ENCODE peak calls at places on chromosomes 4 and X, in nine cellular contexts. G, K, A, L, Z, S, O, P and D are unnamed samples.

GRCh38 chr4:156773648-156774357 is 197.8 kb downstream of the PDGFC start:
- DNase-seq in G (no peak), K (no peak), A (no peak), L (no peak), Z (no peak), S (peak), O (no peak), P (no peak), D (no peak)

GRCh38 chrX:140948827-140949226 is 53.6 kb upstream of the SPANXB1 start:
- DNase-seq in G (no peak), K (no peak), A (no peak), L (no peak), Z (no peak), S (no peak), O (no peak), P (no peak), D (no peak)

GRCh38 chrX:66674506-66674905 is 35.6 kb upstream of the EDA2R start:
- DNase-seq in G (no peak), K (no peak), A (no peak), L (no peak), Z (no peak), S (no peak), O (no peak), P (no peak), D (no peak)

GRCh38 chr4:76238701-76239100 is 12.8 kb upstream of the FAM47E start:
- DNase-seq in G (no peak), K (no peak), A (no peak), L (no peak), Z (no peak), S (no peak), O (no peak), P (no peak), D (no peak)

GRCh38 chrX:122046226-122046625 is 998.8 kb downstream of the GLUD2 start:
- DNase-seq in G (no peak), K (no peak), A (no peak), L (no peak), Z (no peak), S (no peak), O (no peak), P (no peak), D (no peak)

GRCh38 chr4:47468686-47469365 is 5.3 kb upstream of the COMMD8 start:
- DNase-seq in G (peak), K (no peak), A (no peak), L (no peak), Z (no peak), S (no peak), O (peak), P (no peak), D (no peak)

GRCh38 chr4:15031197-15031596 is 28.9 kb downstream of the CPEB2 start:
- DNase-seq in G (peak), K (no peak), A (no peak), L (peak), Z (no peak), S (no peak), O (no peak), P (no peak), D (no peak)

GRCh38 chr4:138775485-138775884 is 240.1 kb upstream of the NOCT start:
- DNase-seq in G (no peak), K (no peak), A (no peak), L (no peak), Z (no peak), S (no peak), O (no peak), P (no peak), D (no peak)

GRCh38 chrX:107579956-107580355 is 48.4 kb upstream of the PRPS1 start:
- DNase-seq in G (no peak), K (no peak), A (no peak), L (no peak), Z (no peak), S (no peak), O (no peak), P (no peak), D (no peak)

GRCh38 chr4:87326460-87326859 is 3.8 kb upstream of the HSD17B13 start:
- DNase-seq in G (no peak), K (no peak), A (no peak), L (no peak), Z (no peak), S (no peak), O (no peak), P (no peak), D (no peak)

GRCh38 chrX:153456704-153457103 is 10.8 kb upstream of the TREX2 start:
- DNase-seq in G (no peak), K (no peak), A (no peak), L (no peak), Z (no peak), S (no peak), O (no peak), P (no peak), D (no peak)

GRCh38 chr4:151407466-151408379 is 1.3 kb upstream of the FHIP1A start:
- DNase-seq in G (peak), K (no peak), A (peak), L (no peak), Z (no peak), S (peak), O (no peak), P (peak), D (peak)

GRCh38 chr4:140233811-140234696 is 80.1 kb upstream of the MAML3 start:
- DNase-seq in G (peak), K (no peak), A (peak), L (peak), Z (no peak), S (peak), O (no peak), P (no peak), D (no peak)

GRCh38 chr4:16290681-16291420 is 64.6 kb upstream of the TAPT1 start:
- DNase-seq in G (no peak), K (no peak), A (no peak), L (peak), Z (no peak), S (no peak), O (no peak), P (no peak), D (no peak)

GRCh38 chr4:105896461-105896939 is 1.2 kb downstream of the NPNT start:
- DNase-seq in G (no peak), K (no peak), A (no peak), L (no peak), Z (no peak), S (no peak), O (no peak), P (no peak), D (no peak)

GRCh38 chrX:100600769-100601168 is 16.0 kb downstream of the TNMD start:
- DNase-seq in G (no peak), K (no peak), A (no peak), L (no peak), Z (no peak), S (no peak), O (no peak), P (no peak), D (no peak)

GRCh38 chrX:69031181-69031580 is 134.1 kb downstream of the PJA1 start:
- DNase-seq in G (no peak), K (no peak), A (no peak), L (peak), Z (no peak), S (peak), O (no peak), P (peak), D (no peak)

GRCh38 chrX:24682739-24683432 is 10.8 kb upstream of the POLA1 start:
- DNase-seq in G (no peak), K (no peak), A (no peak), L (no peak), Z (no peak), S (no peak), O (no peak), P (no peak), D (no peak)

GRCh38 chr4:148116264-148116663 is 325.9 kb downstream of the NR3C2 start:
- DNase-seq in G (peak), K (no peak), A (no peak), L (peak), Z (peak), S (peak), O (peak), P (no peak), D (no peak)

GRCh38 chrX:119899125-119899524 is 3.4 kb downstream of the AKAP14 start:
- DNase-seq in G (no peak), K (no peak), A (no peak), L (no peak), Z (no peak), S (peak), O (no peak), P (no peak), D (no peak)

GRCh38 chr4:76689079-76689817 is 208.7 kb downstream of the SOWAHB start:
- DNase-seq in G (peak), K (peak), A (peak), L (peak), Z (no peak), S (peak), O (no peak), P (peak), D (peak)

GRCh38 chrX:155983326-155983725 is 14.2 kb upstream of the IL9R start:
- DNase-seq in G (no peak), K (no peak), A (no peak), L (no peak), Z (no peak), S (no peak), O (no peak), P (no peak), D (no peak)

GRCh38 chr4:87901426-87901825 is 68.7 kb downstream of the MEPE start:
- DNase-seq in G (peak), K (no peak), A (no peak), L (no peak), Z (no peak), S (no peak), O (no peak), P (no peak), D (no peak)

GRCh38 chrX:40173662-40174593 is 76.2 kb upstream of the BCOR start:
- DNase-seq in G (no peak), K (no peak), A (peak), L (peak), Z (no peak), S (peak), O (no peak), P (peak), D (no peak)

GRCh38 chr4:2793920-2794706 is 1.2 kb downstream of the SH3BP2 start:
- DNase-seq in G (peak), K (peak), A (peak), L (peak), Z (no peak), S (no peak), O (no peak), P (peak), D (no peak)

GRCh38 chr4:3314706-3315260 is 22.0 kb downstream of the RGS12 start:
- DNase-seq in G (no peak), K (no peak), A (no peak), L (no peak), Z (no peak), S (no peak), O (no peak), P (no peak), D (no peak)

GRCh38 chr4:7105261-7105660 is 37.4 kb upstream of the GRPEL1 start:
- DNase-seq in G (no peak), K (no peak), A (no peak), L (no peak), Z (no peak), S (no peak), O (no peak), P (no peak), D (no peak)

GRCh38 chr4:48557478-48557877 is 67.4 kb downstream of the ZAR1 start:
- DNase-seq in G (no peak), K (no peak), A (no peak), L (no peak), Z (no peak), S (peak), O (no peak), P (peak), D (no peak)

GRCh38 chr4:139489638-139490037 is 35.7 kb downstream of the RAB33B start:
- DNase-seq in G (no peak), K (no peak), A (no peak), L (no peak), Z (no peak), S (no peak), O (no peak), P (no peak), D (no peak)

GRCh38 chr4:85824166-85824945 is 349.4 kb downstream of the ARHGAP24 start:
- DNase-seq in G (peak), K (no peak), A (no peak), L (peak), Z (no peak), S (no peak), O (no peak), P (no peak), D (no peak)

GRCh38 chr4:48360285-48360965 is 19.1 kb downstream of the SLAIN2 start:
- DNase-seq in G (peak), K (no peak), A (no peak), L (no peak), Z (no peak), S (no peak), O (peak), P (no peak), D (no peak)

GRCh38 chrX:46325312-46325877 is 219.8 kb downstream of the ZNF674 start:
- DNase-seq in G (peak), K (no peak), A (no peak), L (peak), Z (peak), S (peak), O (peak), P (peak), D (no peak)

GRCh38 chr4:153116101-153116680 is 88.1 kb upstream of the TRIM2 start:
- DNase-seq in G (no peak), K (no peak), A (no peak), L (no peak), Z (no peak), S (no peak), O (no peak), P (no peak), D (no peak)
- TF ChIP-seq CTCF in G (no peak), K (no peak), A (no peak), L (no peak), Z (no peak), S (no peak), O (no peak), P (no peak), D (no peak)

GRCh38 chr4:74134500-74134852 is 23.4 kb upstream of the MTHFD2L start:
- DNase-seq in G (no peak), K (no peak), A (no peak), L (no peak), Z (no peak), S (no peak), O (no peak), P (no peak), D (no peak)
- TF ChIP-seq CTCF in G (no peak), K (peak), A (no peak), L (no peak), Z (no peak), S (peak), O (no peak), P (no peak), D (peak)

GRCh38 chr4:118076958-118077766 is 42.9 kb downstream of the NDST3 start:
- DNase-seq in G (peak), K (no peak), A (no peak), L (peak), Z (no peak), S (peak), O (no peak), P (peak), D (no peak)
- TF ChIP-seq CTCF in G (peak), K (peak), A (no peak), L (peak), Z (peak), S (peak), O (peak), P (peak), D (peak)

GRCh38 chr4:99078336-99078735 is 10.3 kb downstream of the ADH5 start:
- DNase-seq in G (no peak), K (no peak), A (no peak), L (no peak), Z (no peak), S (no peak), O (no peak), P (no peak), D (no peak)
- TF ChIP-seq CTCF in G (no peak), K (no peak), A (no peak), L (no peak), Z (no peak), S (no peak), O (no peak), P (no peak), D (no peak)

DNA sequence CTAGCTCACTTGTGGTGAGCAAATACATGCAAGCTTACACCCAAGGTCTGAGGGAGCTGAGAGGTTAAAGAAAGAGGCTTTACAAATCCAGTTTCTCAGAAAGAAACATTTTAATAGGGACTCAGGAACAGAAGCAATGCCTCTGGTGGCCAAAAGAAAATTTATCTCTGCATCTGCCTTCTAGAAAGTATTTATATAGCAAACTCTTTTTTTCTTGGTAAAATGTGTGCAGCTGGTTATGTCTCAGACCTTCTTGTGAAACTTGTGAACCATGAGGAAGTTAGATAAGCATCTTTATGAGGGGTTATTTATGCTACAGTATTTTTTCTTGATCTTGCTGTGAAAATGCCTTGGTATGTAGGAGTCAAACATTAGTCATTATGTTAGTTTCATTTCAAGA is 48.5 kb upstream of the CYSLTR1 start:
- DNase-seq in G (no peak), K (no peak), A (no peak), L (no peak), Z (no peak), S (peak), O (no peak), P (no peak), D (no peak)
- TF ChIP-seq CTCF in G (no peak), K (no peak), A (no peak), L (no peak), Z (no peak), S (peak), O (no peak), P (no peak), D (no peak)

GRCh38 chrX:32678487-32678886 is 532.9 kb downstream of the DMD start:
- DNase-seq in G (no peak), K (no peak), A (no peak), L (no peak), Z (no peak), S (no peak), O (no peak), P (no peak), D (no peak)

DNA sequence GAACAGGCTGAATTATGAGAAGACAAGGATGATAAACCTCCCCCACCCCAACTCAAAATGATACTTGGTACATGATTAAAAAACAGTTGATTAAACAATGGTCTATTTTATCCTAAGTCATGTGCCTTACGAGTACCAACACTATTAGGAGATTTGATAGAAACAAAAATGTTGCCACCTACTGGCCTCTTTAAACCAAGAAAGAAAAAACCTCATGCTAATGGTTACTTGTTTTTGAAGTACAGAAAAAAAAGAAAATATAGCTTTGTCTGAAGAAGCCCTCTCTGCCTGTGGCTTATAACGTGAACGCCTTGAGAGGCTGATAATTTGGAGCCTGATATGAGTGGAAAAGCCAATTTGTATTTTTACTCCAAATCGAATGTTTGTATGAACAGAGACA is 538.2 kb downstream of the DMD start:
- DNase-seq in G (no peak), K (no peak), A (no peak), L (peak), Z (no peak), S (peak), O (no peak), P (no peak), D (no peak)
- TF ChIP-seq CTCF in G (no peak), K (no peak), A (no peak), L (no peak), Z (no peak), S (peak), O (no peak), P (no peak), D (peak)

DNA sequence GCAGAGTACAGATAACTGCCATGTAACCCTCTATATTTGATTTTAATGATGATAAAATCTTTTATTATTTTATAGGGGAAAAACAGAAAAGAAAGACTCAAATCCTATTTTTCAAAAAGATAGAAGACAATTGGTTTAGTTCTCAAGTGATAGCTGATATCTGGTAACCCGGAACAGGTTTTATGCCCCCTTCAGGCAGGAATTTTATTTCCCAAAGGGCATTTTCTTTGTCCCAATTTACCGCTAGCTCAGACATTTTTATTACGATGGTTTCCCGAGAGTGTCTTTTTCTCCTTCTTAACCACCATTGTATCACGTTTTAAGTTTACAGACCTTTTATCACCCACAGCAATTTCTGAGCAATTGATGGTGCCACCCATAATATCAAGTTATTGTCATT is 204.9 kb upstream of the VCX start:
- DNase-seq in G (no peak), K (no peak), A (no peak), L (no peak), Z (no peak), S (no peak), O (no peak), P (no peak), D (no peak)
- TF ChIP-seq CTCF in G (no peak), K (no peak), A (no peak), L (no peak), Z (no peak), S (peak), O (no peak), P (no peak), D (no peak)

DNA sequence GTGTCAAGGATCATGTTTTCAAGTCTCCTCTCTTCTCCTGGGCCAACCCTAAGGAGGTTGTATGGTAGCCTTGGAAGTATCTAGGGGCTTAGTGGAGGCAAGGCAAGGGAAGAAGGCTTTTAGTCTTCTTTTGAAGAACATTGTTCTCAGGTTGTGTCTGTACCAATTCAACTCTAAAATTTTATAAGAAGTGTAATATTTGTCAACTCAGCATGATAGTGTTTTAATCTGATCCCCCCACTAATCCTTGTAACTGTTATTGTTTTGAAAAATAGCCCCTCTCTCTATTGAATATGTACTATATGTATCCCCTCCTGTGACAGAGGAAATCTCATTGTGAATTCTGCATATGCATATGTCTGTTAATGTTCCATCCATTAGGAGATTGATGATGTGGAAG is 345.4 kb downstream of the CFAP299 start:
- DNase-seq in G (no peak), K (no peak), A (no peak), L (no peak), Z (no peak), S (no peak), O (no peak), P (no peak), D (no peak)
- TF ChIP-seq CTCF in G (no peak), K (no peak), A (no peak), L (no peak), Z (no peak), S (no peak), O (no peak), P (no peak), D (no peak)